ENCODE peak calls at places on chromosomes 6 and 20, in seven cellular contexts. E is psoas muscle, Q is suprapubic skin, A is heart right ventricle, H is RWPE1, P is thyroid gland, O is prostate gland. N is an unnamed sample.

GRCh38 chr20:52103911-52104545 is 87.6 kb downstream of the ZFP64 start:
- DNase-seq in E (no peak), Q (no peak), A (no peak), H (peak; percentile 26), P (no peak), O (no peak), N (peak; percentile 49)

GRCh38 chr6:147194652-147195403 is 9.4 kb upstream of the STXBP5 start:
- DNase-seq in E (no peak), Q (no peak), A (no peak), H (peak; percentile 25), P (no peak), O (no peak), N (no peak)

GRCh38 chr6:97669191-97669651 is 386.2 kb upstream of the MMS22L start:
- DNase-seq in E (no peak), Q (no peak), A (peak; percentile 23), H (no peak), P (peak; percentile 2), O (no peak), N (no peak)

GRCh38 chr6:130037207-130037811 is 18.9 kb downstream of the L3MBTL3 start:
- DNase-seq in E (no peak), Q (no peak), A (no peak), H (no peak), P (no peak), O (no peak), N (no peak)

GRCh38 chr20:2387180-2387577 is 6.5 kb downstream of the TGM6 start:
- DNase-seq in E (no peak), Q (no peak), A (no peak), H (peak; percentile 65), P (no peak), O (no peak), N (no peak)

GRCh38 chr6:32845381-32845884 is 1.6 kb upstream of the PSMB8 start:
- DNase-seq in E (no peak), Q (no peak), A (no peak), H (no peak), P (no peak), O (no peak), N (peak; percentile 62)

GRCh38 chr20:61435823-61436220 is 183.8 kb downstream of the CDH4 start:
- DNase-seq in E (no peak), Q (no peak), A (no peak), H (peak; percentile 29), P (no peak), O (no peak), N (no peak)

GRCh38 chr6:39927159-39927558 is 7.1 kb downstream of the MOCS1 start:
- DNase-seq in E (no peak), Q (no peak), A (no peak), H (peak; percentile 75), P (no peak), O (no peak), N (no peak)

GRCh38 chr6:32198345-32198696 is 5.9 kb upstream of the GPSM3 start:
- DNase-seq in E (no peak), Q (no peak), A (no peak), H (no peak), P (no peak), O (no peak), N (no peak)

DNA sequence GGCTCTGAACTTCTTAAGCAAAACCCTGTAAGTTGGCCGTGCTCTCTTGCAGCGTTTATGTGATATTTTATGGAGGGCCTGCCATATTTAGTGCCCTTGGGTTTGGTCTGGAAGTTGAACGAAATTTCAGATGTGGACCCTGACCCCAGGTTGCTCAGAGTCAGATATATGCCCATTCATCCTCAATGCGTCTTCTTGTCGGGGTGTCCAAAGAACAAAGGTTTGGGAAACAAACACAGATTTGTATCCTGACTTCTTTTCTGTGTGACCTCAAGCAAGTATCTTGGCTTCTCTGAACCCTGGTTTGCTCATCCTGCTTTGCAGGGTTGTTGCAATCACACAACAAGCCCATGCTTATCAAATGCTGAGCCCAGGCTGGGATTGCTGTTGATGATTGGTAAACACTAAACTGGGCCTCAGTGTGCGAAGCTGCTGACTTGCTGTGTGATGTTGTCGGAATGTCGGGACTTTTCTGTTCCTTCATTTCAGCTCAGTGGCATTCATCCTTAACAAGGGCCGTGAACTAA is 103.5 kb upstream of the PTPN1 start:
- DNase-seq in E (no peak), Q (no peak), A (no peak), H (no peak), P (no peak), O (no peak), N (no peak)
- H3K27ac ChIP-seq in E (peak overlapping the region; percentile 97), Q (no peak overlapping the region), A (no peak overlapping the region), H (peak overlapping the region; percentile 4), P (no peak overlapping the region), O (no peak overlapping the region), N (no peak overlapping the region)

GRCh38 chr6:22318404-22318803 is 21.6 kb upstream of the PRL start:
- DNase-seq in E (no peak), Q (no peak), A (no peak), H (no peak), P (no peak), O (no peak), N (no peak)

GRCh38 chr6:22323848-22324247 is 27.0 kb upstream of the PRL start:
- DNase-seq in E (no peak), Q (no peak), A (no peak), H (no peak), P (no peak), O (no peak), N (no peak)

GRCh38 chr6:22325481-22325880 is 28.6 kb upstream of the PRL start:
- DNase-seq in E (no peak), Q (no peak), A (peak; percentile 11), H (no peak), P (no peak), O (no peak), N (no peak)

GRCh38 chr6:22322103-22322882 is 25.5 kb upstream of the PRL start:
- DNase-seq in E (no peak), Q (no peak), A (no peak), H (no peak), P (no peak), O (no peak), N (no peak)

GRCh38 chr6:22320750-22321149 is 23.9 kb upstream of the PRL start:
- DNase-seq in E (no peak), Q (no peak), A (no peak), H (peak; percentile 35), P (no peak), O (no peak), N (no peak)
- H3K27ac ChIP-seq in E (no peak overlapping the region), Q (no peak overlapping the region), A (no peak overlapping the region), H (no peak overlapping the region), P (no peak overlapping the region), O (no peak overlapping the region), N (no peak overlapping the region)

GRCh38 chr6:157538698-157539097 is 157.7 kb downstream of the ZDHHC14 start:
- DNase-seq in E (no peak), Q (no peak), A (no peak), H (no peak), P (no peak), O (no peak), N (no peak)
- H3K27ac ChIP-seq in E (no peak overlapping the region), Q (no peak overlapping the region), A (no peak overlapping the region), H (no peak overlapping the region), P (no peak overlapping the region), O (no peak overlapping the region), N (no peak overlapping the region)

GRCh38 chr6:157182503-157183254 is 140.6 kb downstream of the TMEM242 start:
- DNase-seq in E (no peak), Q (no peak), A (no peak), H (no peak), P (no peak), O (no peak), N (no peak)
- H3K27ac ChIP-seq in E (peak overlapping the region; percentile 17), Q (no peak overlapping the region), A (no peak overlapping the region), H (peak overlapping the region; percentile 56), P (no peak overlapping the region), O (no peak overlapping the region), N (no peak overlapping the region)

GRCh38 chr6:46437671-46438221 is 53.5 kb downstream of the RCAN2 start:
- DNase-seq in E (no peak), Q (no peak), A (peak; percentile 23), H (no peak), P (no peak), O (no peak), N (no peak)

GRCh38 chr6:46438245-46438644 is 53.0 kb downstream of the RCAN2 start:
- DNase-seq in E (no peak), Q (no peak), A (no peak), H (no peak), P (no peak), O (no peak), N (no peak)

GRCh38 chr6:46444772-46445454 is 46.3 kb downstream of the RCAN2 start:
- DNase-seq in E (no peak), Q (no peak), A (no peak), H (no peak), P (no peak), O (no peak), N (no peak)

GRCh38 chr6:46440133-46440532 is 51.1 kb downstream of the RCAN2 start:
- DNase-seq in E (no peak), Q (no peak), A (no peak), H (no peak), P (no peak), O (no peak), N (no peak)

DNA sequence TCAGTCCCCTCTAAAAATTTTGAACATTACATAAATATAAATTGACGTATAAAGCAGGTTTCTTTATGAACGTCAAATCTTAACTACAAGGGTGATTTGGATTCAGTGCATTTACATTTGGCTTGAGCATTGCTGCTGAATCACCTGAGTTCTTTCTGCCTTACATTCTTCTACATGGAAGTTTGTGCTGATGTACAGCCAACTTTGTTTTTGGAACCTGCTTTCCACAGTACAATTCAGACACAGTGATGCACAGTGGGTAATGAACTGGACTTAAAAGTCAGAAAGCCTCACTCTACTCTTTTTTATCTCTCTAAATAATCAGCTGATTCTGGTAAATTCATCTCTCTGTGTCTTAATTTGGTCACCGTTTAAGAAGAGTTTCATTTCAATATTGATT is 47.6 kb downstream of the RCAN2 start:
- DNase-seq in E (no peak), Q (no peak), A (no peak), H (no peak), P (no peak), O (no peak), N (no peak)
- H3K27ac ChIP-seq in E (no peak overlapping the region), Q (no peak overlapping the region), A (peak overlapping the region; percentile 87), H (no peak overlapping the region), P (no peak overlapping the region), O (no peak overlapping the region), N (no peak overlapping the region)